ENCODE peak calls at places on chromosomes 5 and 9, in nine cellular contexts. X is SK-N-SH, Q is upper lobe of left lung, J is sigmoid colon, N is suprapubic skin, F is GM12878, G is transverse colon, C is K562, U is esophagus muscularis mucosa. D is an unnamed sample.

GRCh38 chr5:14706615-14707021 is 42.1 kb downstream of the OTULIN start:
- DNase-seq in U (no peak), J (no peak), G (no peak), N (no peak), Q (no peak), X (peak; percentile 45), C (no peak), F (no peak), D (no peak)

GRCh38 chr9:38126730-38127129 is 57.7 kb upstream of the SHB start:
- DNase-seq in N (no peak), G (no peak), C (no peak), Q (no peak), J (no peak), F (no peak), U (no peak), X (no peak), D (no peak)

GRCh38 chr5:16935271-16936149 is 578 bp downstream of the MYO10 start:
- DNase-seq in X (peak; percentile 54), Q (peak; percentile 44), N (peak; percentile 83), J (peak; percentile 75), G (peak; percentile 49), F (no peak), U (no peak), C (peak; percentile 11), D (peak; percentile 50)

GRCh38 chr5:179874136-179874535 is 15.5 kb upstream of the MRNIP start:
- DNase-seq in Q (no peak), G (no peak), F (no peak), C (no peak), J (no peak), N (no peak), X (peak; percentile 32), U (no peak), D (no peak)

GRCh38 chr9:129968690-129969485 is 74.1 kb downstream of the FNBP1 start:
- DNase-seq in G (no peak), U (no peak), Q (no peak), N (no peak), X (no peak), F (no peak), C (peak; percentile 11), J (peak; percentile 70), D (no peak)

GRCh38 chr5:42951169-42951846 is 88.8 kb downstream of the ANXA2R start:
- DNase-seq in F (peak; percentile 13), J (no peak), G (peak; percentile 59), Q (peak; percentile 56), U (no peak), C (no peak), X (peak; percentile 45), N (no peak), D (peak; percentile 32)

GRCh38 chr9:31535659-31536058 is 848.8 kb upstream of the ACO1 start:
- DNase-seq in J (no peak), N (no peak), F (no peak), X (no peak), U (no peak), G (no peak), C (no peak), Q (no peak), D (no peak)

GRCh38 chr9:133889498-133890301 is 102.4 kb downstream of the VAV2 start:
- DNase-seq in U (no peak), J (no peak), Q (no peak), X (no peak), G (no peak), N (no peak), C (no peak), F (no peak), D (no peak)

GRCh38 chr9:76704601-76705204 is 59.5 kb upstream of the PCA3 start:
- DNase-seq in F (peak; percentile 20), J (no peak), N (no peak), G (no peak), Q (no peak), U (no peak), X (peak; percentile 39), C (peak; percentile 66), D (no peak)

GRCh38 chr9:91151014-91151740 is 210.5 kb downstream of the AUH start:
- DNase-seq in F (peak; percentile 72), C (no peak), U (no peak), J (no peak), X (no peak), Q (no peak), G (no peak), N (no peak), D (no peak)

GRCh38 chr9:131180454-131180853 is 55.1 kb downstream of the NUP214 start:
- DNase-seq in N (no peak), G (no peak), U (no peak), C (peak; percentile 99), X (no peak), Q (no peak), J (no peak), F (no peak), D (no peak)

GRCh38 chr9:70257991-70258691 is 637 bp upstream of the SMC5 start:
- DNase-seq in N (no peak), Q (peak; percentile 85), C (peak; percentile 32), X (peak; percentile 30), F (no peak), J (peak; percentile 64), G (peak; percentile 85), U (no peak), D (peak; percentile 80)

GRCh38 chr5:83957188-83957587 is 236.5 kb upstream of the HAPLN1 start:
- DNase-seq in G (no peak), J (no peak), U (no peak), C (no peak), N (no peak), X (no peak), Q (no peak), F (no peak), D (no peak)

GRCh38 chr5:52607425-52607824 is 180.3 kb upstream of the ITGA1 start:
- DNase-seq in F (no peak), N (no peak), C (no peak), U (no peak), J (no peak), G (no peak), X (no peak), Q (no peak), D (no peak)

GRCh38 chr5:154300207-154300606 is 109.7 kb downstream of the GALNT10 start:
- DNase-seq in U (peak; percentile 60), Q (no peak), J (no peak), N (no peak), F (no peak), C (no peak), X (no peak), G (no peak), D (no peak)

GRCh38 chr5:80194470-80194869 is 61.4 kb downstream of the SERINC5 start:
- DNase-seq in Q (no peak), U (no peak), J (no peak), X (no peak), F (no peak), N (no peak), C (no peak), G (no peak), D (no peak)

GRCh38 chr5:140240987-140241706 is 61.8 kb downstream of the PFDN1 start:
- DNase-seq in N (peak; percentile 87), F (no peak), G (peak; percentile 89), C (peak; percentile 85), X (peak; percentile 85), Q (peak; percentile 76), J (peak; percentile 97), U (peak; percentile 95), D (peak; percentile 89)
- TF ChIP-seq POLR2AphosphoS5 in N (no peak), F (no peak), G (peak; percentile 47), C (no peak), X (peak; percentile 30), Q (no peak), J (peak; percentile 79), U (peak; percentile 64), D (peak; percentile 53)

DNA sequence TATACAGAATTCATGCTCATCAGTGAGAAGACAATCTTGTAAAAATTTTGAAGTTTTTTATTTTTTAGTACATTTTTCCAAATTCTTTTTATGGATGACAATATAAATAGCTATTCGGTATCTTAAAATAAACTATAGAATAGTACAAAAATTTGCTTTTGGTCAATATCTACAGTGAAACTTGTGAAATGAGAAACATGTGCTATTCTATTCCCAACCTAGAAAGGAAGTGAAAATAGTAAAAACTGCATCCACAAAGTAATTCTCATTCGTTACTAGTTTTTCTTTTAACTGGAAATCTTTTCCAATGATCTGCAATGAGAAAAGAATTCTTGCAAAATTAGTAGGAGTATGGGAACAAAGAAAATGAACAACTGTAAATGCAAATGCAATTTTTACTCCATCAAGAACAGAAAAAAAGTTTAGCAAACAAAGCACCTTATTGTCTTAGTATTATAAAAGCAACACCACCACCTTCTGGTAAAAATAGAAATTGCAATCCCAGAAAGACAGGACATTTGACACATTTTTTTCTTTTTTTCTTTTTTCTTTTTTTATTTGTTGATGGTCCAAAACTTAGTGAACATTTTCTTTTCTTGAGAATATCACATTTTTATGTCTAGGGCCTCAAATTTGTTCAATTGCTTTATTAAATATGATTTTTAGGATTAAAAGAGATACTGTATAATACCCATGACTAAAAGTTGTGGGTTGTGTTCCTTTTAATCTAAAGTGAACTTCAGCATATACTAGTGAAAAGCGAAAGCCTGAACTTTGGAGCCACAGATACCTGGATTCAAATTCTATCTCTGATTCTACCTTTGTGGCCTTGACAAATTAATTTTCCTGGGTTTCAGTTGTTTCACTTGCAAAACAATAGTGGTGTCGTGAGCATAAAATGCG is 72.3 kb downstream of the SLCO4C1 start:
- DNase-seq in G (no peak), J (no peak), N (no peak), Q (no peak), U (no peak), F (no peak), X (peak; percentile 12), C (peak; percentile 51), D (no peak)
- TF ChIP-seq EP300 in G (no peak), J (no peak), N (no peak), Q (no peak), U (no peak), F (no peak), X (no peak), C (no peak), D (no peak)

DNA sequence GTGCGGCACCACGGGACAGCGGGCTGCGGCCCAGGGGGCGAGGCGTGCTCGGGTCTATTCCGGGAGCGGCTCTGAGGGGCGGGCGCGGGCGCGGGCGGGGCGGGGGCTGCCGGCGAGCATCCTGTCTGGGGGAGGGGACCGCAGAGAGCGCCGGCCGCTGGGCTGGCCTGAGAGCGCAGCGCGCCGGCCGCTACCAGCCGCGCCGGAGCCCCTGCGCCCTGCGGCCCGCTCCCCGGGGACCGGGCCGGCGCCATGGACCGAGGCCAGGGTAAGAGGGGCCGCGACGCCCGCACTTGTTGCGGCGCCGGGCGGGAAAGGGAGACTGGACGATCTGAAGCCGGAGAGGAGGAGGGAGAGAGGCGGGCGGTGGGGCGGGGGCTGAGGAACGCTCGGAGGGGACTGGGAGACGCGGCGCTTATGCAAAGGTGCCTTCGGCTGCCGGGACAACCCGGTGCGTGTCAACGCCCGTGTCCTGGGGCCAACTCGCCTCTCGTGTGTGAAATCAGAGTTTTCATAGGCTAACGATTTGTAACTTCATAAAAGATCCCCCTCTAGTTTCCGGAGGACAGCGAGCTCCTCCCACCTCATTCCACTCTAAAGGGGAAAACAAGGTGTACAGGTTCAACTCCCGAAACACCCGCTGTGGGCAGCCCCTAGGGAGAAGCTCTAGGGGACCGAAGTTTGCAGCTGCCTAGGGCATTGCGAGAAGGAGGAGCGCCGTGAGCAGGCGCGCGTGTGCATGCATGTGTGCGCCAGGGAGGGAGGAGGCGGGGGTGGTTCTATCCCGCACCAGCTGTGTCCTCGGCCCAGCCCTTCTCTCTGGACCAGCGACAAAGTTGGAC is at the start of gene AFAP1L1:
- DNase-seq in G (peak; percentile 48), C (peak; percentile 10), J (peak; percentile 82), N (peak; percentile 83), X (peak; percentile 89), Q (peak; percentile 65), U (no peak), F (no peak), D (peak; percentile 29)
- TF ChIP-seq POLR2AphosphoS5 in G (peak; percentile 36), C (no peak), J (peak; percentile 39), N (no peak), X (no peak), Q (no peak), U (peak; percentile 76), F (no peak), D (peak; percentile 46)

GRCh38 chr5:119583684-119584083 is 45.7 kb upstream of the FAM170A start:
- DNase-seq in X (no peak), N (no peak), G (no peak), J (no peak), U (no peak), F (peak; percentile 38), C (no peak), Q (no peak), D (no peak)
- TF ChIP-seq EP300 in X (no peak), N (no peak), G (no peak), J (no peak), U (no peak), F (no peak), C (no peak), Q (no peak), D (no peak)